ENCODE peak calls at places on chromosomes 3 and 15, in eight cellular contexts. W is substantia nigra; F is CD8-positive, alpha-beta memory T cell; C is hepatocyte; G is stimulated activated CD8-positive, alpha-beta memory T cell treated with anti-CD3 and anti-CD28 coated beads, Interleukin-4, amount 100 ng/mL, for 24 hours; P is HL-60; L is NCI-H460; V is activated T-cell treated with anti-CD3 and anti-CD28 coated beads, Interleukin-2, amount 50 U/mL, for 1 hour. D is an unnamed sample.

GRCh38 chr3:190266265-190266914 is 55.9 kb downstream of the CLDN1 start:
- DNase-seq in W (no peak), C (no peak), F (no peak), L (no peak), P (no peak), G (no peak), V (no peak), D (no peak)

GRCh38 chr15:63277044-63277892 is at the start of gene APH1B:
- DNase-seq in C (peak), L (peak), P (peak), F (peak), G (peak), W (peak), V (peak), D (no peak)

GRCh38 chr3:137165117-137165806 is 207.5 kb downstream of the IL20RB start:
- DNase-seq in F (no peak), L (no peak), W (no peak), P (no peak), V (no peak), G (no peak), C (peak), D (no peak)

GRCh38 chr3:12486916-12487315 is 2.6 kb downstream of the TSEN2 start:
- DNase-seq in C (no peak), V (no peak), G (no peak), P (peak), F (no peak), L (no peak), W (no peak), D (no peak)

GRCh38 chr3:15892311-15892710 is 94.5 kb upstream of the ANKRD28 start:
- DNase-seq in F (no peak), C (no peak), V (no peak), L (no peak), P (no peak), G (no peak), W (no peak), D (no peak)

GRCh38 chr3:128572644-128573105 is 77.9 kb downstream of the RPN1 start:
- DNase-seq in L (peak), G (peak), P (no peak), C (peak), V (no peak), W (no peak), F (no peak), D (peak)

GRCh38 chr3:110815008-110815583 is 256.5 kb upstream of the NECTIN3 start:
- DNase-seq in G (no peak), L (no peak), W (no peak), F (no peak), V (no peak), C (peak), P (no peak), D (peak)

GRCh38 chr3:45544024-45544718 is 50.4 kb upstream of the LIMD1 start:
- DNase-seq in P (no peak), V (no peak), F (no peak), C (no peak), W (no peak), L (no peak), G (no peak), D (no peak)

GRCh38 chr3:190807719-190808375 is 54.6 kb downstream of the GMNC start:
- DNase-seq in L (no peak), V (no peak), W (peak), G (no peak), P (no peak), F (no peak), C (peak), D (no peak)

GRCh38 chr3:116474356-116475200 is 29.3 kb upstream of the LSAMP start:
- DNase-seq in G (no peak), P (no peak), V (no peak), W (no peak), F (no peak), L (no peak), C (no peak), D (no peak)

GRCh38 chr3:172648736-172649135 is 62.1 kb downstream of the NCEH1 start:
- DNase-seq in L (no peak), C (no peak), P (no peak), F (no peak), V (no peak), W (no peak), G (no peak), D (no peak)

GRCh38 chr3:107690522-107691138 is 167.9 kb downstream of the BBX start:
- DNase-seq in W (no peak), C (peak), L (peak), V (no peak), F (no peak), P (peak), G (no peak), D (peak)

GRCh38 chr15:77715860-77716259 is 83.1 kb upstream of the LINGO1 start:
- DNase-seq in G (no peak), C (no peak), F (no peak), V (no peak), W (no peak), P (no peak), L (no peak), D (no peak)

GRCh38 chr3:186953011-186953487 is 22.7 kb downstream of the ST6GAL1 start:
- DNase-seq in F (no peak), V (no peak), G (no peak), L (no peak), C (no peak), W (no peak), P (no peak), D (no peak)

GRCh38 chr3:14700891-14701290 is 25.9 kb downstream of the C3orf20 start:
- DNase-seq in F (no peak), P (no peak), L (no peak), W (no peak), V (no peak), G (no peak), C (no peak), D (no peak)

GRCh38 chr3:38634133-38634532 is 15.4 kb downstream of the SCN5A start:
- DNase-seq in F (no peak), V (no peak), G (no peak), W (no peak), L (no peak), C (no peak), P (no peak), D (no peak)

GRCh38 chr15:31292391-31293020 is 34.1 kb upstream of the KLF13 start:
- DNase-seq in C (no peak), W (no peak), G (no peak), F (no peak), P (no peak), L (no peak), V (no peak), D (no peak)

GRCh38 chr15:92634046-92634445 is 21.5 kb downstream of the FAM174B start:
- DNase-seq in V (no peak), W (no peak), P (no peak), F (no peak), G (no peak), C (no peak), L (no peak), D (no peak)

GRCh38 chr15:68010366-68010765 is 43.7 kb upstream of the PIAS1 start:
- DNase-seq in V (no peak), G (no peak), F (no peak), P (no peak), W (no peak), L (no peak), C (no peak), D (no peak)

GRCh38 chr3:46702246-46703012 is 1.2 kb downstream of the TMIE start:
- DNase-seq in C (no peak), L (no peak), W (no peak), P (no peak), G (no peak), F (peak), V (no peak), D (no peak)

GRCh38 chr15:79617071-79617470 is 184.9 kb downstream of the MINAR1 start:
- DNase-seq in L (no peak), F (no peak), G (no peak), W (no peak), V (no peak), C (no peak), P (no peak), D (no peak)

GRCh38 chr3:114718897-114719208 is 425.0 kb downstream of the TIGIT start:
- DNase-seq in F (no peak), G (no peak), C (no peak), W (no peak), P (no peak), V (no peak), L (no peak), D (no peak)

GRCh38 chr3:189355481-189356201 is 183.9 kb downstream of the TPRG1 start:
- DNase-seq in P (no peak), L (peak), V (peak), W (no peak), C (peak), F (peak), G (peak), D (peak)

GRCh38 chr15:66785637-66786036 is 83.6 kb downstream of the SMAD6 start:
- DNase-seq in W (no peak), V (no peak), C (no peak), P (no peak), L (no peak), G (no peak), F (no peak), D (no peak)

GRCh38 chr3:157785071-157785826 is 282.0 kb upstream of the VEPH1 start:
- DNase-seq in F (no peak), G (no peak), L (peak), P (no peak), C (peak), W (no peak), V (no peak), D (peak)

GRCh38 chr3:77506384-77506783 is 466.5 kb downstream of the ROBO2 start:
- DNase-seq in W (no peak), V (no peak), P (no peak), F (no peak), C (no peak), L (no peak), G (no peak), D (no peak)

GRCh38 chr3:153783106-153783505 is 338.1 kb upstream of the ARHGEF26 start:
- DNase-seq in P (no peak), W (no peak), G (no peak), V (no peak), F (no peak), C (peak), L (no peak), D (no peak)

GRCh38 chr3:122132949-122133540 is 50.4 kb upstream of the CASR start:
- DNase-seq in G (no peak), C (no peak), P (no peak), W (no peak), F (no peak), L (no peak), V (no peak), D (no peak)

GRCh38 chr15:73081321-73081958 is 29.2 kb downstream of the NEO1 start:
- DNase-seq in W (no peak), L (peak), G (no peak), P (peak), V (peak), C (peak), F (no peak), D (peak)

GRCh38 chr15:101123222-101123910 is 128.5 kb downstream of the CHSY1 start:
- DNase-seq in V (no peak), P (no peak), F (peak), W (no peak), C (no peak), G (no peak), L (no peak), D (no peak)

GRCh38 chr3:44235604-44236484 is 5.8 kb upstream of the TOPAZ1 start:
- DNase-seq in W (no peak), G (peak), C (peak), L (peak), F (peak), V (peak), P (peak), D (peak)

GRCh38 chr3:23112491-23112890 is 90.6 kb upstream of the UBE2E2 start:
- DNase-seq in W (no peak), V (no peak), C (no peak), P (no peak), F (no peak), L (no peak), G (no peak), D (no peak)

GRCh38 chr15:42576040-42576594 is 711 bp downstream of the STARD9 start:
- DNase-seq in P (no peak), L (no peak), W (no peak), C (no peak), G (no peak), V (no peak), F (no peak), D (no peak)

GRCh38 chr3:141384157-141384556 is 15.9 kb downstream of the ZBTB38 start:
- DNase-seq in W (no peak), P (no peak), C (no peak), G (no peak), V (no peak), L (no peak), F (no peak), D (no peak)

GRCh38 chr3:4629095-4630007 is 136.2 kb downstream of the ITPR1 start:
- DNase-seq in W (no peak), V (no peak), L (peak), C (no peak), F (no peak), P (no peak), G (no peak), D (no peak)